ENCODE peak calls at places on chromosomes 5 and 9, in six cellular contexts. A is colonic mucosa, L is Karpas-422, H is H1, Z is endodermal cell, W is GM23248. J is an unnamed sample.

GRCh38 chr9:83330207-83331196 is 207.7 kb downstream of the FRMD3 start:
- DNase-seq in Z (no peak), H (no peak), W (peak; percentile 6), A (no peak), L (peak; percentile 60), J (no peak)

GRCh38 chr5:112597831-112598230 is 139.9 kb upstream of the APC start:
- DNase-seq in Z (no peak), A (no peak), L (peak; percentile 91), H (no peak), W (no peak), J (no peak)

GRCh38 chr5:157596449-157596848 is 20.9 kb upstream of the ADAM19 start:
- DNase-seq in H (no peak), Z (no peak), L (peak; percentile 85), W (peak; percentile 36), A (no peak), J (no peak)

GRCh38 chr5:54795284-54795683 is 190.1 kb downstream of the ESM1 start:
- DNase-seq in H (no peak), L (no peak), Z (no peak), W (no peak), A (no peak), J (no peak)

GRCh38 chr5:148457183-148457620 is 73.4 kb downstream of the FBXO38 start:
- DNase-seq in H (no peak), A (no peak), W (peak; percentile 21), Z (no peak), L (peak; percentile 81), J (no peak)

GRCh38 chr9:124675261-124676158 is 95.6 kb downstream of the NR6A1 start:
- DNase-seq in W (peak; percentile 38), H (no peak), A (no peak), L (no peak), Z (no peak), J (no peak)

GRCh38 chr5:39494099-39494498 is 69.3 kb upstream of the DAB2 start:
- DNase-seq in Z (no peak), A (no peak), H (no peak), W (peak; percentile 66), L (no peak), J (no peak)

GRCh38 chr5:10366310-10367297 is 13.1 kb downstream of the MARCHF6 start:
- DNase-seq in Z (no peak), L (no peak), A (no peak), W (peak; percentile 85), H (no peak), J (no peak)

GRCh38 chr5:66828551-66829421 is 232.6 kb downstream of the MAST4 start:
- DNase-seq in H (no peak), L (peak; percentile 81), Z (peak; percentile 89), A (peak; percentile 41), W (peak; percentile 91), J (no peak)

GRCh38 chr9:91411096-91411771 is 12.4 kb downstream of the NFIL3 start:
- DNase-seq in W (peak; percentile 46), A (no peak), Z (no peak), H (no peak), L (no peak), J (no peak)

GRCh38 chr9:118318770-118319443 is 614.7 kb downstream of the TLR4 start:
- DNase-seq in H (no peak), W (no peak), Z (no peak), A (no peak), L (no peak), J (no peak)

GRCh38 chr5:6455571-6456200 is 7.0 kb downstream of the UBE2QL1 start:
- DNase-seq in W (no peak), L (no peak), Z (no peak), H (no peak), A (no peak), J (no peak)

GRCh38 chr9:109251080-109251775 is 69.6 kb downstream of the EPB41L4B start:
- DNase-seq in H (no peak), A (peak; percentile 79), W (peak; percentile 61), Z (no peak), L (no peak), J (no peak)

GRCh38 chr9:706606-707451 is 134.7 kb upstream of the DMRT1 start:
- DNase-seq in Z (peak; percentile 84), W (peak; percentile 86), L (no peak), H (no peak), A (peak; percentile 59), J (no peak)

GRCh38 chr9:28868224-28868623 is 1294.9 kb upstream of the C9orf72 start:
- DNase-seq in L (no peak), W (no peak), H (no peak), A (no peak), Z (no peak), J (no peak)

GRCh38 chr5:180142008-180142803 is 66.8 kb downstream of the RASGEF1C start:
- DNase-seq in A (peak; percentile 12), W (no peak), H (no peak), Z (no peak), L (peak; percentile 6), J (no peak)

GRCh38 chr5:58378613-58379385 is 81.1 kb downstream of the PLK2 start:
- DNase-seq in L (no peak), A (no peak), H (no peak), W (peak; percentile 2), Z (no peak), J (no peak)

GRCh38 chr5:106875591-106876297 is 795.0 kb downstream of the EFNA5 start:
- DNase-seq in A (no peak), W (peak; percentile 51), H (peak; percentile 25), Z (peak; percentile 91), L (peak; percentile 76), J (no peak)

DNA sequence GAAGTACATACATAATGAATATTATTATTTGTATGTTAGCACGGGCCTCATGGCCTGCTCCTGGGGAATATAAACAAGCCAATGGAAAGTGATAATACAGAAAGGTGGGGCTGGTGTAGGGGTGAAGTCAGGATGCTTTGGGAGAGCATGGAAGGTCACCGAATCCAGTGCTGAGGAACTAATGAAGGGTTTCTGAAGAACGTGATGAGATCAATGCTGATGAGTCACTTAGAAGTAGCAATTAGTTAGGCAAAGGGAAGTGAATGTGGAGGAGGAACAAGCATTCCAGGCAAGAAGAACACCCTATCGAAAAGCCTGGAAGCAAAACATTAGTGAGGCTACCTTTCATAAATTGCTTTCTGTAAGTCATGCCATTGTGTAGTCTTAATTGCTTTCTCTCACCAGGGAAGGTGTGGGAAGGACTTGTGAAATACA is 2.1 kb downstream of the ANXA1 start:
- DNase-seq in A (no peak), Z (no peak), L (no peak), W (peak; percentile 79), H (no peak), J (no peak)
- H3K27ac ChIP-seq in A (peak overlapping the region; percentile 32), Z (no peak overlapping the region), L (no peak overlapping the region), W (peak overlapping the region; percentile 99), H (no peak overlapping the region), J (peak overlapping the region; percentile 97)

GRCh38 chr9:125746774-125747052 is 460 bp upstream of the PBX3 start:
- DNase-seq in W (peak; percentile 74), A (no peak), Z (no peak), H (no peak), L (no peak), J (no peak)

GRCh38 chr9:125744616-125745387 is 2.4 kb upstream of the PBX3 start:
- DNase-seq in L (no peak), Z (no peak), W (peak; percentile 89), A (no peak), H (no peak), J (no peak)

GRCh38 chr9:125747053-125747764 is at the start of gene PBX3:
- DNase-seq in W (peak; percentile 77), H (no peak), A (peak; percentile 65), L (peak; percentile 70), Z (peak; percentile 81), J (no peak)

GRCh38 chr9:125745682-125746016 is 1.5 kb upstream of the PBX3 start:
- DNase-seq in W (no peak), Z (no peak), A (no peak), H (no peak), L (no peak), J (no peak)

GRCh38 chr9:125746017-125746773 is 978 bp upstream of the PBX3 start:
- DNase-seq in L (peak; percentile 98), A (peak; percentile 95), H (peak; percentile 94), W (peak; percentile 96), Z (peak; percentile 99), J (peak; percentile 76)
- H3K9ac ChIP-seq in L (peak overlapping the region; percentile 81), A (peak overlapping the region; percentile 19), H (peak overlapping the region; percentile 35), W (peak overlapping the region; percentile 45), Z (peak overlapping the region; percentile 47), J (peak overlapping the region; percentile 90)

GRCh38 chr5:175385691-175386360 is 58.2 kb downstream of the DRD1 start:
- DNase-seq in A (no peak), W (no peak), L (no peak), H (no peak), Z (no peak), J (no peak)

GRCh38 chr5:175383350-175383749 is 60.6 kb downstream of the DRD1 start:
- DNase-seq in H (no peak), W (no peak), Z (no peak), L (no peak), A (peak; percentile 33), J (no peak)

GRCh38 chr5:175387144-175387543 is 56.8 kb downstream of the DRD1 start:
- DNase-seq in W (no peak), L (no peak), H (no peak), Z (no peak), A (no peak), J (no peak)

GRCh38 chr5:175386526-175386925 is 57.5 kb downstream of the DRD1 start:
- DNase-seq in A (no peak), H (no peak), W (no peak), Z (no peak), L (no peak), J (no peak)

DNA sequence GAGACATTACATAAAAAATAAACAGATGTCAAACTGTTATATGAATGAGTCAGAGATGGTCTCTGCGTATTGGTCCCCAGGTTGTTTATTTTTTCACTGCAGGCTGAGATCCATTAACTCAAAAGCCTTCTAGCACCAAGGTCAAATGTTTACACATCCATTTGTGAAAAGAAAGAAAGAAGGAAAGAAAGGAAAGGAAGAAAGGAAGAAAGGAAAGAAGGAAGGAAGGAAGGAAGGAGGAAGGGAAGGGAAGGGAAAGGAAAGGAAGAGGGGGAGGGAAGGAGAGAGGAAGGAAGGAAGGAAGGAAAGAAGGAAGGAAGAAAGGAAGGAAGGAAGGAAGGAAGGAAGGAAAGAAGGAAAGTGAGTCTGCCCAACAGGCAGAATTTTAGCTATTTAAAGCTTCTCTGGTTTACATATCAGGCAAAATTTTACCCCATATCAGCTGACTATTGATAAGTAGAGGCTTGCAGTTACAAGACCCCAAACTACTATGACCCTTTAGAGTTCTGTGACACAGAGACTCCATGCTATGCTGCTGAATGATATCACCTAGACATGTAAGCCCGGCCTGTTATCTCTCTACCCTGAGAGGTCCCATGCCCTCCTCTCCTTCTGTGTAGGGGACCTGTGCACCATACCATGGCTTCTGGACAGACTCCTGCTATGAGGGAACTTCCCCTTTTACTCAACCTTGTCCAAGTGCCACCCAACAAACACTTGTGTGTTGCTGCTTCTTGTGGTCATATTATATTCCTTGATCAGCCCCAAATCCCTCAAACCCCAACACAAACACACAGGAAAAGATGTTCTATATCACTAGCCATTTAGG is 59.0 kb downstream of the DRD1 start:
- DNase-seq in W (no peak), A (no peak), H (no peak), Z (no peak), L (no peak), J (no peak)
- H3K27ac ChIP-seq in W (no peak overlapping the region), A (no peak overlapping the region), H (no peak overlapping the region), Z (no peak overlapping the region), L (no peak overlapping the region), J (no peak overlapping the region)

DNA sequence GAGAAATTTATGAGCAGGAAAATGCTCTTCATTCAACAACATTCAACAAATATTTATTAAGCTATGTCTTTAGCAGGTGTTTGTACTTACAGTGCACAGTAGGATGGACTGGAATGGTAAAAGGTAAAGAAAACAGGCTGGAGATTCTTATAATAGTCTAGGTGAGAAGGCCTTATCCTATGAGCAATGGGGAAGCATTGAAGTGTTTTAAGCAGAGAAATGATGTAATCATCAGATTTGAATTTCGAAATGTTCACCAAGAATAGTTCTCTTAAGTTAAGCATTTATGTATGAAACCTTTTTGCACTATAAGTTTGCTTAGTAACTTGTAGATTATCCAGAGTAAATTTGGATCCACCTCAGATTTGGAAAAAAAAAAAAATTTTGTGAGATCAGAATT is 209.3 kb downstream of the NR3C1 start:
- DNase-seq in W (peak; percentile 54), A (no peak), H (no peak), L (no peak), Z (no peak), J (no peak)
- H3K9ac ChIP-seq in W (no peak overlapping the region), A (no peak overlapping the region), H (no peak overlapping the region), L (no peak overlapping the region), Z (no peak overlapping the region), J (no peak overlapping the region)

J was measured in keratinocyte.